ENCODE peak calls at places on chromosome 15, in four cellular contexts. D is thyroid gland, U is neural progenitor cell, W is hepatocyte. X is an unnamed sample. For H3K4me1, the result is how much of the 10 kb centered on the place peaks cover.

GRCh38 chr15:80157215-80157614 is 4.4 kb downstream of the FAH start:
- DNase-seq in D (no peak), U (peak), W (no peak), X (no peak)

GRCh38 chr15:91980502-91981267 is 127.2 kb downstream of the SLCO3A1 start:
- DNase-seq in D (no peak), U (no peak), W (no peak), X (no peak)

GRCh38 chr15:34993877-34994276 is 5.8 kb upstream of the ZNF770 start:
- DNase-seq in D (no peak), U (no peak), W (no peak), X (no peak)

GRCh38 chr15:24955549-24955929 is 752 bp downstream of the SNRPN start:
- DNase-seq in D (peak), U (peak), W (peak), X (no peak)

GRCh38 chr15:101262551-101262950 is 10.7 kb upstream of the CHSY1 start:
- DNase-seq in D (no peak), U (no peak), W (no peak), X (no peak)

GRCh38 chr15:71784719-71785118 is 25.6 kb upstream of the NR2E3 start:
- DNase-seq in D (no peak), U (no peak), W (no peak), X (no peak)

GRCh38 chr15:84794148-84794547 is 23.0 kb upstream of the ALPK3 start:
- DNase-seq in D (no peak), U (no peak), W (no peak), X (no peak)

GRCh38 chr15:59160880-59161593 is 45.6 kb upstream of the LDHAL6B start:
- DNase-seq in D (peak), U (peak), W (peak), X (no peak)

GRCh38 chr15:88383354-88383753 is 83.8 kb downstream of the MRPL46 start:
- DNase-seq in D (no peak), U (no peak), W (no peak), X (no peak)

GRCh38 chr15:48516125-48516524 is 129.4 kb downstream of the FBN1 start:
- DNase-seq in D (no peak), U (no peak), W (no peak), X (no peak)

GRCh38 chr15:101068961-101069734 is 150.0 kb downstream of the LRRK1 start:
- DNase-seq in D (no peak), U (peak), W (peak), X (no peak)

GRCh38 chr15:92140802-92141201 is 252.9 kb upstream of the ST8SIA2 start:
- DNase-seq in D (no peak), U (no peak), W (no peak), X (no peak)

GRCh38 chr15:58019503-58020376 is 45.8 kb downstream of the ALDH1A2 start:
- DNase-seq in D (no peak), U (no peak), W (no peak), X (no peak)

GRCh38 chr15:30990036-30990435 is 1.4 kb downstream of the MTMR10 start:
- DNase-seq in D (no peak), U (no peak), W (no peak), X (no peak)

GRCh38 chr15:40891810-40892448 is 2.3 kb upstream of the VPS18 start:
- DNase-seq in D (peak), U (peak), W (peak), X (peak)

GRCh38 chr15:52529940-52530339 is 1.3 kb upstream of the MYO5A start:
- DNase-seq in D (no peak), U (peak), W (no peak), X (no peak)

GRCh38 chr15:89912145-89912673 is 543 bp downstream of the ARPIN start:
- DNase-seq in D (peak), U (peak), W (peak), X (no peak)

GRCh38 chr15:71629761-71630499 is 180.4 kb upstream of the NR2E3 start:
- DNase-seq in D (peak), U (no peak), W (no peak), X (no peak)

GRCh38 chr15:42474857-42475256 is 16.1 kb downstream of the ZNF106 start:
- DNase-seq in D (no peak), U (no peak), W (no peak), X (no peak)

GRCh38 chr15:78795043-78795442 is 16.2 kb downstream of the ADAMTS7 start:
- DNase-seq in D (no peak), U (no peak), W (no peak), X (no peak)

GRCh38 chr15:39631357-39631756 is 50.5 kb downstream of the THBS1 start:
- DNase-seq in D (no peak), U (no peak), W (no peak), X (no peak)

GRCh38 chr15:38609097-38609738 is 44.6 kb upstream of the RASGRP1 start:
- DNase-seq in D (no peak), U (no peak), W (no peak), X (no peak)

GRCh38 chr15:78726870-78727551 is 84.3 kb downstream of the ADAMTS7 start:
- DNase-seq in D (no peak), U (peak), W (no peak), X (peak)

GRCh38 chr15:81191701-81192100 is 5.0 kb upstream of the IL16 start:
- DNase-seq in D (no peak), U (no peak), W (no peak), X (no peak)

GRCh38 chr15:40506964-40507571 is 36.3 kb downstream of the CHST14 start:
- DNase-seq in D (peak), U (peak), W (peak), X (peak)

GRCh38 chr15:31013863-31014607 is 22.6 kb upstream of the MTMR10 start:
- DNase-seq in D (peak), U (no peak), W (no peak), X (peak)

GRCh38 chr15:74427607-74428441 is 5.9 kb downstream of the SEMA7A start:
- DNase-seq in D (no peak), U (no peak), W (no peak), X (no peak)

GRCh38 chr15:56537881-56538280 is 72.9 kb upstream of the MNS1 start:
- DNase-seq in D (peak), U (no peak), W (no peak), X (no peak)

GRCh38 chr15:36400936-36401585 is 178.4 kb upstream of the CDIN1 start:
- DNase-seq in D (no peak), U (no peak), W (no peak), X (no peak)

GRCh38 chr15:70528816-70529215 is 234.5 kb downstream of the UACA start:
- DNase-seq in D (no peak), U (no peak), W (no peak), X (no peak)

GRCh38 chr15:85753791-85754452 is 40.8 kb downstream of the KLHL25 start:
- DNase-seq in D (no peak), U (no peak), W (no peak), X (no peak)

GRCh38 chr15:32855942-32856341 is 138.1 kb downstream of the GREM1 start:
- DNase-seq in D (no peak), U (no peak), W (peak), X (no peak)

GRCh38 chr15:67006089-67007065 is 59.0 kb upstream of the SMAD3 start:
- DNase-seq in D (no peak), U (no peak), W (no peak), X (no peak)

GRCh38 chr15:67011620-67012005 is 53.8 kb upstream of the SMAD3 start:
- DNase-seq in D (no peak), U (no peak), W (no peak), X (no peak)

GRCh38 chr15:67010898-67011619 is 54.3 kb upstream of the SMAD3 start:
- DNase-seq in D (no peak), U (peak), W (no peak), X (no peak)

GRCh38 chr15:67013696-67014095 is 51.7 kb upstream of the SMAD3 start:
- DNase-seq in D (no peak), U (peak), W (no peak), X (no peak)

DNA sequence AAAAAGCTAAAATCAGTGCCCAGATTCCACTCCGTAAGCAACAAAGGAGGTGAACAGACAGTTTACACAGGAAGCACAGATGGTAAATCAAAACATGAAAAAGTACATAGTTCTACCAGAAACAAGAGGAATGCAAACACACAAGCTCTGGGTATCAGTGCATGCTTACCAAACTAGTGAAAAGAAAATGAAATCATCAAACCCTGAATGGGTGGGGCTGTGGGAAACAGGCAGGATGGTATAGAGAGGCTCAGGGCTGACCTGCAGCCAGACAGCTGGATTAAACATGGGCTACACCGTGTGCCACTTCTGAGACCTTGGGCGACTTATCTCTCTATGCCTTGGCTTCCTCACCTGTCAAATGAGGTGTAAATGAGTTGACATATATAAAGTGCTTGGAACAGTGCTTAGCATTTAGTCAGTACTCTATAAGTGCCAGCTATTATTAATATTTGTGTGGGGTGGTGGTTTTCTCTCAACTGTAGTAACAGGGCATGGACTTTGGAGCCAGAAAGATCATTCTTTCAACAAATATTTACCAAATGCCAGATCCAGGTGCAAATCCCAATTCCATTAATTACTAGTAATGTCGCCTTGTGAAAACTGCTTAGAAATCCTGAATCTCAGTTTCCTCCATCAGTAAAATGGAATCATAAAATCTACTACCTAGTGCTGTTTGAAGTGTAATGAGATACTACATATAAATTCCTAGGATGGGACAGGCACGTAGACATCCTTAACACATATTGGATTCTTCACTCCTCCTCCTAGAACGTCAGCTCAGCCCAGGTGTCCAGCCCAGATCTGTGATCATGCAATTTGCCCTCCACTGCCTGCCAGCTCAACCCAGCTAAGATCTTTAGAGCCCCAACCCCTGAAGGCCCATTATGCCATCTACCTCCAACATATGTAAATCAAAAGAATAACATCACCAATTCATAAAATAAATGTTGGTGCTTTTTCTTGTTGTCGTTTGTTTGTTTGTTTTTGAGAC is 55.5 kb upstream of the SMAD3 start:
- DNase-seq in D (no peak), U (no peak), W (no peak), X (no peak)
- H3K4me3 ChIP-seq in D (no peak), U (no peak), W (no peak), X (no peak)

DNA sequence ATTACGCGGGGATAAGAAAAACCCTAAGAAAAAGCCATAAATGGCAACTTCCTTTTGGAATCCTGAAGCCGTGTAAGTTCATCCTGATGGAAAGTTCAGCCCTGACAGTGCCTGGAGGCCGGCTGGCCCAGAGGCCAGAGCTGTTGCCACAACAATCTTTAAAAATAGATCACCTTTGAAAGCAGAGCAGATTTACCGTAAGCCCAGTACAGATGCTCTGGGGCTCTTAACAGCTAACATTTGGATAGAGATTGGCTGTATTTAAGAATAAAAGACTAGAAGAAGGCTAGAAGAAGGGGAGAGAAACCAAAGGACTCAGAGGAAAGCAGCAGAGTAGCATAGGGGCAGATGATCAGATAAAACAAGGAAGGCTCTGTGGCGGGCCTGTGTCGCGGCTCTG is 69.7 kb downstream of the SYNM start:
- DNase-seq in D (no peak), U (no peak), W (no peak), X (no peak)
- H3K27ac ChIP-seq in D (no peak), U (no peak), W (peak), X (no peak)

DNA sequence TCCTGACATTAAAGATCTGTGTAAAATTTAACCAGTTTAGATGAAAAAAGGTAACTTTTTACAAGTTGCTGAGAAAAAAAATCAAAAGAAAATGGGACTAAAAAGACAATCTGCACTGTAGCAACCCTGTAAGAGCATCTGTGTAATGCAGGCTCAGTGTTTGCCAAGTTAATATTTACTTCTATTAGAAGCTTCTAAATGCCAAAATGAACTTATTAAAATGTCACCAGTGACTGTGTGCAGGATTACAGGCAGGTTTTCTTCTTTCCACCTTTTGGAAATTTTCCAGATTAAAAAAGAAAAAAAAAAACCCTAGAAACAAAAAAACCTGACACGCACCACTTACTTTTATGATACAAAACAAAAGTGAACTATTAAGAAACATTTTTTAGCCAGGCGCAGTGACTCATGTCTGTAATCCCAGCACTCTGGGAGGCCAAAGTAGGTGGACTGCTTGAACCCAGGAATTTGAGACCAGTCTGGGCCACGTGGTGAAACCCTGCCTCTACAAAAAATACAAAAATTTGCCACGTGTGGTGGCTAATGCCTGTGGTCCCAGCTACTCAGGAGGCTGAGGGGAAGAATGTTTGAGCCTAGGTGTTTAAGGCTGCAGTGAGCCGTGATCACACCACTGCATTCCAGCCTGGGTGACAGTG is 87.2 kb downstream of the TJP1 start:
- DNase-seq in D (peak), U (no peak), W (peak), X (no peak)
- H3K4me1 ChIP-seq in D (under half), U (under half), W (under half), X (under half)

GRCh38 chr15:64697911-64698369 is 77.4 kb downstream of the RBPMS2 start:
- DNase-seq in D (peak), U (no peak), W (no peak), X (no peak)
- H3K4me3 ChIP-seq in D (no peak), U (no peak), W (no peak), X (no peak)